ENCODE peak calls at places on chromosomes 7 and 10, in eight cellular contexts. O is HCT116, F is mammary epithelial cell, R is gastrocnemius medialis, B is spleen, L is cardiac muscle cell, P is GM23338, C is PC-9. Z is an unnamed sample.

GRCh38 chr7:80530136-80530535 is 18.3 kb upstream of the GNAT3 start:
- DNase-seq in O (no peak), F (no peak), R (no peak), B (no peak), L (no peak), P (no peak), C (no peak), Z (no peak)

GRCh38 chr10:80580811-80581468 is 43.2 kb downstream of the SH2D4B start:
- DNase-seq in O (no peak), F (no peak), R (no peak), B (no peak), L (peak), P (no peak), C (no peak), Z (no peak)

GRCh38 chr7:130793855-130794618 is 60.0 kb upstream of the KLF14 start:
- DNase-seq in O (peak), F (peak), R (no peak), B (no peak), L (no peak), P (peak), C (no peak), Z (peak)

GRCh38 chr7:100686201-100686821 is 7.7 kb downstream of the GIGYF1 start:
- DNase-seq in O (no peak), F (no peak), R (no peak), B (no peak), L (no peak), P (no peak), C (no peak), Z (no peak)

GRCh38 chr7:124762611-124763143 is 2.9 kb downstream of the GPR37 start:
- DNase-seq in O (no peak), F (no peak), R (no peak), B (no peak), L (no peak), P (no peak), C (no peak), Z (no peak)

GRCh38 chr7:16933296-16934248 is 51.8 kb upstream of the AGR3 start:
- DNase-seq in O (no peak), F (no peak), R (no peak), B (no peak), L (no peak), P (no peak), C (no peak), Z (no peak)

GRCh38 chr7:151454932-151455530 is 15.1 kb upstream of the CRYGN start:
- DNase-seq in O (no peak), F (no peak), R (no peak), B (peak), L (no peak), P (no peak), C (no peak), Z (no peak)

GRCh38 chr10:1635340-1635739 is 102.0 kb downstream of the ADARB2 start:
- DNase-seq in O (no peak), F (no peak), R (no peak), B (no peak), L (no peak), P (peak), C (no peak), Z (no peak)

GRCh38 chr7:101819913-101820522 is 2.6 kb downstream of the CUX1 start:
- DNase-seq in O (no peak), F (peak), R (no peak), B (no peak), L (no peak), P (no peak), C (no peak), Z (no peak)

DNA sequence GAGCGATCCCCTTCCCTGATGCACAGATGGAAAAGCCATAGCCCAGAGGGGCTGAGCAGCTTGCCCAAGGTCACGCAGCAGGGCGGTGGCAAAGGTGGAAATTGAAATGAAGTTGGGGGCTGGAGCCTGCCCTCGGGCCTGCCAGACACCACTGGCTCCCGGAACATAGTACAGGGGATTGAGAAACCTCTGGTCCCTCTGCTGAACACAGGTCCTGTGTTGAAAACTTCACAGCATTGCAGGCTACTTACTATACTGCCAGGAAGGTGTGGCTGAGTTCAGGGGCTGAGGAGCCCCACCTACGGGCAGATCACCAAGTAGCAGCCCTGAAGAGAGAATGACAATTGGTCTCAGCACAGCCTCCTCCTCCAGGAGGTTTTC is 326.7 kb downstream of the PLXNA4 start:
- DNase-seq in O (no peak), F (peak), R (no peak), B (no peak), L (peak), P (peak), C (no peak), Z (peak)
- TF ChIP-seq CTCF in O (no peak), F (peak), R (peak), B (no peak), L (peak), P (peak), C (no peak), Z (no peak)

GRCh38 chr10:536935-537334 is 152.5 kb downstream of the DIP2C start:
- DNase-seq in O (no peak), F (no peak), R (no peak), B (no peak), L (no peak), P (no peak), C (no peak), Z (no peak)
- H3K27ac ChIP-seq in O (no peak), F (no peak), R (no peak), B (no peak), L (no peak), P (no peak), C (no peak), Z (no peak)

DNA sequence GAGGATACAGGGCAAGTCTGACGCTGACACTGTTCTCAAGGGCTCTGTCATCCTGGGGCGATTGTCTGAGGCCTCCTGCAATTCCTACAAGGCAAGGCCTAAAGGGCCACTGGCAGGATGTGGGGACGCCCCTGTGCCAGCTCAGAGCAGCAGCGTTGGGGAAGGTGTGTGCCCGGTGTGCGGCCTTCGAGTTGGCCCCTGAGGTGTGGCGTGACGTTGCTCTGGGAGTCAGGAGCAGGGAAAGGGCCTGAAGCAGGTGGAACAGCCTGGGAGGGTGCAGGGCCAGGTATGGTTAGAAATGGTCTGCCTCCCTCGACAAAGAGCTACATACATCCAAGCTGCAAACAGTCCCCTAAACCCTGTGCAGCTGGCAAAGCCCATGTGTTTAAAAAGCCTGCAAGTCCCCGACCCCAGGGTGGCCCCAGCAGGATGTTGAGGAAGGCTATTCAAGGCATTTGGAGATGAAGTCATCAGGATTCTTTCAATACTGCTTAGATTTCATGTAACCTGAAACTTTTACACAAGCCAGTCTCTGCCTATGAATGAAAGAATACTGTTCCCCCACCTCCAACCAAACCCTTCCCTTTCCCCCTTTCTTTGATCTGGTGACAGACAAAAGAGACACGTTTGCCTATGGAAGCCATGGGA is 142.5 kb upstream of the TNS3 start:
- DNase-seq in O (no peak), F (peak), R (no peak), B (no peak), L (peak), P (peak), C (peak), Z (peak)
- TF ChIP-seq CTCF in O (no peak), F (no peak), R (no peak), B (no peak), L (no peak), P (no peak), C (no peak), Z (no peak)

GRCh38 chr10:110181911-110182310 is 25.5 kb upstream of the MXI1 start:
- DNase-seq in O (no peak), F (no peak), R (no peak), B (no peak), L (no peak), P (no peak), C (no peak), Z (no peak)

GRCh38 chr10:110184363-110184762 is 23.0 kb upstream of the MXI1 start:
- DNase-seq in O (no peak), F (no peak), R (no peak), B (no peak), L (no peak), P (no peak), C (no peak), Z (no peak)

GRCh38 chr10:110176626-110177025 is 30.8 kb upstream of the MXI1 start:
- DNase-seq in O (no peak), F (no peak), R (no peak), B (peak), L (no peak), P (no peak), C (no peak), Z (no peak)

GRCh38 chr10:110179220-110179619 is 28.2 kb upstream of the MXI1 start:
- DNase-seq in O (no peak), F (no peak), R (no peak), B (no peak), L (no peak), P (no peak), C (no peak), Z (no peak)

DNA sequence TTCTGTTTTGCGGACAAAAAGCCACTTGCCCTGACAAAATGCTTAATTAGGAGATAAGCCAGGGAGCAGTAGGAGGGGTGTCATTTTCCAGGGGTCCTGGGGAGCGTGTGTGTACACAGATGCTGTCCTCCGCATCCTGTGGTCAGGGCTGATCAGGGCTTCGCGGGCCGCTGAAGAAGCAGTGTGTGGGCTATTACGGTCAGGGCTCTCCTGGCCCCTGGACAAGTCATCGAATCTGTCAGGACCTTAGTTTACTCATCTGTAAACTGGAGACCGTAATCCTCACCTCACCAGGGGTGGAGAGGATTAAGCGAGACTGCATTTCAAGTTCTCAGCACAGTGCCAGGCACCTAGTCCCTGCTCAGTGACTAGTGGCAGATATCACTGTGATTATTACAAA is 26.0 kb upstream of the MXI1 start:
- DNase-seq in O (no peak), F (no peak), R (no peak), B (peak), L (no peak), P (no peak), C (no peak), Z (no peak)
- H3K27ac ChIP-seq in O (no peak), F (no peak), R (no peak), B (no peak), L (peak), P (no peak), C (no peak), Z (no peak)

GRCh38 chr7:5532520-5533335 is 109.1 kb upstream of the TNRC18 start:
- DNase-seq in O (no peak), F (no peak), R (no peak), B (peak), L (peak), P (peak), C (peak), Z (no peak)
- TF ChIP-seq CTCF in O (no peak), F (no peak), R (no peak), B (no peak), L (no peak), P (no peak), C (no peak), Z (no peak)

GRCh38 chr7:135168489-135169140 is 1.9 kb downstream of the CYREN start:
- DNase-seq in O (no peak), F (no peak), R (no peak), B (peak), L (no peak), P (no peak), C (no peak), Z (no peak)
- H3K27ac ChIP-seq in O (peak), F (no peak), R (peak), B (peak), L (no peak), P (no peak), C (no peak), Z (peak)

GRCh38 chr7:106484562-106484961 is 176.4 kb downstream of the CCDC71L start:
- DNase-seq in O (no peak), F (no peak), R (no peak), B (no peak), L (no peak), P (no peak), C (no peak), Z (no peak)

GRCh38 chr7:106485919-106486318 is 175.0 kb downstream of the CCDC71L start:
- DNase-seq in O (no peak), F (no peak), R (no peak), B (no peak), L (no peak), P (no peak), C (no peak), Z (no peak)

GRCh38 chr7:106487892-106488291 is 173.1 kb downstream of the CCDC71L start:
- DNase-seq in O (no peak), F (no peak), R (no peak), B (no peak), L (no peak), P (no peak), C (no peak), Z (no peak)

GRCh38 chr7:106485031-106485551 is 175.9 kb downstream of the CCDC71L start:
- DNase-seq in O (no peak), F (peak), R (no peak), B (no peak), L (no peak), P (no peak), C (peak), Z (peak)

GRCh38 chr7:106486331-106486730 is 174.6 kb downstream of the CCDC71L start:
- DNase-seq in O (no peak), F (peak), R (no peak), B (no peak), L (no peak), P (no peak), C (peak), Z (peak)
- TF ChIP-seq CTCF in O (no peak), F (no peak), R (no peak), B (no peak), L (no peak), P (no peak), C (no peak), Z (no peak)

DNA sequence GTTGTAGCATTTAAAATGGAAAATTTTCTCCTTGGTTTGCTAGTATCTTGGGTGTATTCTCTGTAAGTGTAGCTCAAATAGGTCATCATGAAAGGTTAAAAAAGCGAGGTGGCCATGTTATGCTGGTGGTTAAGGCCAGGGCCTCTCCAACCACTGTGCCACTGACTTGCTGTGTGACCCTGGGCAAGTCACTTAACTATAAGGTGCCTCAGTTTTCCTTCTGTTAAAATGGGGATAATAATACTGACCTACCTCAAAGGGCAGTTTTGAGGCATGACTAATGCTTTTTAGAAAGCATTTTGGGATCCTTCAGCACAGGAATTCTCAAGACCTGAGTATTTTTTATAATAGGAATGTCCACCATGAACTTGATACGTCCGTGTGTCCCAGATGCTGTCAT is 17.1 kb downstream of the SCD start:
- DNase-seq in O (no peak), F (no peak), R (no peak), B (no peak), L (no peak), P (no peak), C (no peak), Z (no peak)
- H3K27ac ChIP-seq in O (peak), F (peak), R (no peak), B (no peak), L (peak), P (peak), C (peak), Z (no peak)

GRCh38 chr10:97686301-97686961 is 610 bp downstream of the AVPI1 start:
- DNase-seq in O (no peak), F (no peak), R (no peak), B (no peak), L (no peak), P (no peak), C (no peak), Z (no peak)

GRCh38 chr10:97684866-97685394 is 2.1 kb downstream of the AVPI1 start:
- DNase-seq in O (no peak), F (no peak), R (no peak), B (no peak), L (no peak), P (no peak), C (peak), Z (no peak)

GRCh38 chr10:97686962-97687784 is at the start of gene AVPI1:
- DNase-seq in O (peak), F (peak), R (peak), B (peak), L (peak), P (peak), C (peak), Z (peak)

GRCh38 chr10:97683556-97684357 is 3.3 kb downstream of the AVPI1 start:
- DNase-seq in O (no peak), F (peak), R (no peak), B (no peak), L (no peak), P (peak), C (peak), Z (no peak)

DNA sequence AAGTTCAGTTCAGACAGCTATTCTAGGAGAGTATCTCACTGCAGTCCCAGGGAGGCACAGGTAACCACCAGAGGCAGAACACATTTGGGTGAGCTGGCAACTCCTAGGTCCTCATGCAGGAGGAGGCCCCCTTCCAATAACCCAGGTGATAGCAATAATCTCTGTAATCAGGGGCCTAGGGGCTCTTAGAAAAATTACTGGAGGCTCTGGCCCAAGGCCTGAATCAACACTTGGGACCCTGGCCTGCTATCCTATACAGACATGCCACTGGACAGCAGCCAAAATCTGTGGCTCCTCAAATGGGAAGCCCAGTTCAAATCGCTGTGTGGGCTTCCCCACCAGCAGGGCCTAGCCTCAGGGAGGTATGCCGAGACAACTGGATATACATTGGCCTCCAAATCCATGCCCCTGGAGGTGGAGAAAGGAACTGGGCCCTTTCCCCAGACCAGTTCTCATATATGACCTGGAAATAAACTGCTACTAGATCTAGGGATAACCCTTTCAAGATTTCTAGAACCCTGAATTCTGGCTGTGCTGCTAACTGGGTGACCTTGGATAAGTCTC is 1.6 kb downstream of the AVPI1 start:
- DNase-seq in O (peak), F (peak), R (no peak), B (no peak), L (peak), P (peak), C (peak), Z (peak)
- TF ChIP-seq CTCF in O (no peak), F (peak), R (no peak), B (peak), L (peak), P (peak), C (peak), Z (peak)

GRCh38 chr7:77245015-77245755 is 45.6 kb upstream of the FGL2 start:
- DNase-seq in O (no peak), F (no peak), R (peak), B (no peak), L (peak), P (no peak), C (no peak), Z (no peak)
- H3K27ac ChIP-seq in O (no peak), F (no peak), R (no peak), B (peak), L (peak), P (no peak), C (no peak), Z (no peak)

Z was measured in RWPE1.